ENCODE peak calls at places on chromosomes 16 and 17, in six cellular contexts. Y, Q, B, D, W and T are unnamed samples. For H3K4me1, the result is how much of the 10 kb centered on the place peaks cover.

GRCh38 chr17:64780096-64781012 is 118.2 kb upstream of the SMURF2 start:
- DNase-seq in D (peak), B (no peak), Y (peak), W (no peak), Q (no peak), T (no peak)

GRCh38 chr17:29369831-29370735 is 20.1 kb upstream of the TAOK1 start:
- DNase-seq in D (peak), W (no peak), Y (peak), Q (peak), B (peak), T (peak)

GRCh38 chr16:89737341-89738071 is 16.2 kb downstream of the ZNF276 start:
- DNase-seq in B (no peak), Y (no peak), Q (no peak), D (no peak), W (no peak), T (no peak)

GRCh38 chr16:27425961-27426360 is 24.0 kb downstream of the IL21R start:
- DNase-seq in Q (no peak), Y (no peak), W (peak), B (no peak), D (no peak), T (no peak)

GRCh38 chr17:2776589-2777241 is 19.5 kb upstream of the RAP1GAP2 start:
- DNase-seq in D (no peak), B (no peak), Q (no peak), W (no peak), Y (peak), T (no peak)

GRCh38 chr16:84190731-84191388 is at the start of gene ADAD2:
- DNase-seq in Y (peak), B (peak), W (no peak), D (no peak), Q (no peak), T (no peak)

GRCh38 chr16:22098538-22099255 is 6.4 kb downstream of the VWA3A start:
- DNase-seq in Q (peak), B (peak), W (no peak), Y (peak), D (no peak), T (no peak)

GRCh38 chr17:60086822-60087591 is 8.3 kb upstream of the HEATR6 start:
- DNase-seq in Y (no peak), D (no peak), B (no peak), W (no peak), Q (no peak), T (no peak)

GRCh38 chr17:45847101-45847500 is 2.4 kb downstream of the SPPL2C start:
- DNase-seq in Q (no peak), D (no peak), W (no peak), Y (no peak), B (no peak), T (no peak)

GRCh38 chr17:2264023-2264860 is 39.3 kb downstream of the SMG6 start:
- DNase-seq in D (no peak), B (no peak), Q (no peak), W (no peak), Y (no peak), T (no peak)

GRCh38 chr17:79651266-79651665 is 40.4 kb upstream of the RBFOX3 start:
- DNase-seq in Y (no peak), Q (no peak), W (peak), B (no peak), D (no peak), T (no peak)

GRCh38 chr17:68515238-68515637 is 3.0 kb downstream of the PRKAR1A start:
- DNase-seq in B (no peak), Y (no peak), D (no peak), Q (no peak), W (no peak), T (no peak)

GRCh38 chr17:39813631-39814030 is 50.5 kb downstream of the IKZF3 start:
- DNase-seq in B (no peak), Q (no peak), Y (no peak), W (no peak), D (no peak), T (no peak)

GRCh38 chr16:86664518-86665318 is 86.4 kb downstream of the FOXL1 start:
- DNase-seq in W (no peak), D (peak), B (peak), Y (peak), Q (peak), T (no peak)

GRCh38 chr16:52004343-52004742 is 542.6 kb downstream of the TOX3 start:
- DNase-seq in B (no peak), W (no peak), D (no peak), Q (no peak), Y (no peak), T (no peak)

GRCh38 chr16:57262841-57263584 is 18.0 kb downstream of the ARL2BP start:
- DNase-seq in W (no peak), Y (no peak), Q (no peak), D (peak), B (no peak), T (no peak)

GRCh38 chr17:30475206-30475605 is 2.0 kb upstream of the GOSR1 start:
- DNase-seq in B (no peak), Q (no peak), Y (no peak), W (no peak), D (no peak), T (no peak)

GRCh38 chr17:31394544-31394943 is 3.1 kb downstream of the RAB11FIP4 start:
- DNase-seq in B (peak), Y (no peak), D (peak), Q (no peak), W (no peak), T (peak)

GRCh38 chr17:1220346-1220745 is 40.6 kb upstream of the ABR start:
- DNase-seq in Y (no peak), Q (no peak), W (no peak), B (no peak), D (no peak), T (no peak)

DNA sequence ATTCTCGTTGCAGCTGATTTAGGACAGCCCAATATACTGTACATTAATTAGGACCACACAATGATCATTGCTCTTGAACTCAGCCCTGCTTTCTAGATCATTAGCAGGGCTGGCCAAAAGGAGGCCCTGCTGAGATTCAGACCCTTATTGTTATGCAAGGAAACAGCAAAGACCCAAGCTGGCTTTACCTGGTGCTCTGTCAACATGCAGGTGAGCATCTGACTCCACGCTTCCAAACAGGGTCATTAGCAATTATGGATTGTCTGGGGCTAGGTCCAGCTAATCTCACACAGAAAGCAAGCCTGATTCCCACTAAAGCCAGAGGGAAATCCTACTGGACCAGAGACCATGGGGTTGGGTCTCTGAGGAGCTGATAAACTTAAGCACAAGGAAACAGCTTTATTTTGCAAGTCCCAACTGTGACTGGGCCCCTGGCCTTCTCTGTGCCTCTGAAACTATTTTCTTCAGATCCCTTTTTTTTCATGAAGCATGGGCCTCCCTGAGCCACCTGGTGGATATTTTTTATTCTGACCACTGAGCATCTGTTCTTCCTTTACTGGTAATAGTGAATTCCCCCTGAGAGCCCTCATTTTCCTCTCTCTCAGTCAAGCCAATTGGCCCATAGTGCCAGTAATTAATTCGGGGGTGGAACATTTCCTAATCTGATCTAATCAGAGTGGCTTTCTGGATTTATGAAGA is 236.1 kb downstream of the GRIN2A start:
- DNase-seq in Q (no peak), Y (no peak), D (no peak), B (no peak), W (no peak), T (no peak)
- TF ChIP-seq CTCF in Q (peak), Y (no peak), D (no peak), B (no peak), W (no peak), T (no peak)

GRCh38 chr17:58381124-58381838 is 29.3 kb upstream of the SUPT4H1 start:
- DNase-seq in W (no peak), B (no peak), Y (peak), D (peak), Q (no peak), T (no peak)
- TF ChIP-seq EP300 in W (no peak), B (no peak), Y (peak), D (no peak), Q (no peak), T (no peak)

DNA sequence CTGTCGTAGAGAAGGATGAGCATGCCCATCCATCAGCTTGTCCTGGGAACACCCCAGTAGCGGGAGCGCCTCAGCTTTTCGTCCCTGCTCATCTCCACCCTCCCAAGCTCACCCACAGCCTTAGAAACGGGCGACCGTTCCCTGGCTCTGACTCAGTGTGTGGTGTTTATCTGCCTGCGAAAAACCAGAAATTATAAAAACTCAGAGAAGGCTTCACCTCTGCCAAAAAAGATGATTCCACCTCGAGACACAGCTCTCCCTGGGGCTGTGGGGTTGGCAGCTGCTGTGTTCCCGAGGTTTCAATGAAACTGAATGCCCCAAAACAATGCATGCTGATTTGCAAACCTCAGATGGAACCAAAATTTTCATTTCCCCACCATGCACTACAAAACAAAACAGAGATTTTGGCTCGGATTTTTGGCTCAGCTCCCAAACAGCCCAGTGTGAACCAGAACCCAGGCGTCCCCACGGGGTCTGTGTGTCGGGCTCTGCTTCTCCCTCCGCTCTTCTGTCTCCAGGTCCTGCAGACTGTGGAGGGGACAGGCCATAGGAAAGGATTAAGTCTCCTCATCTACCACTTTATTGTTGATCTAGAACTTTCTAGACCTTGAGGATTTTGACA is 62.4 kb upstream of the MED9 start:
- DNase-seq in Y (no peak), B (no peak), D (no peak), Q (no peak), W (no peak), T (peak)
- H3K4me1 ChIP-seq in Y (under half), B (under half), D (under half), Q (under half), W (under half), T (under half)

GRCh38 chr16:1959269-1960039 is at the start of gene NDUFB10:
- DNase-seq in Y (peak), B (peak), Q (peak), D (peak), W (peak), T (peak)
- TF ChIP-seq CTCF in Y (peak), B (peak), Q (peak), D (no peak), W (peak), T (peak)

GRCh38 chr17:61164517-61164916 is 235.1 kb upstream of the TBX2 start:
- DNase-seq in B (no peak), Y (no peak), Q (no peak), W (no peak), D (no peak), T (no peak)

GRCh38 chr17:61159415-61159814 is 240.2 kb upstream of the TBX2 start:
- DNase-seq in Y (no peak), W (no peak), Q (no peak), B (no peak), D (no peak), T (no peak)

GRCh38 chr17:61158372-61158771 is 241.3 kb upstream of the TBX2 start:
- DNase-seq in W (no peak), D (no peak), Y (no peak), B (no peak), Q (no peak), T (no peak)

GRCh38 chr17:61160789-61161440 is 238.7 kb upstream of the TBX2 start:
- DNase-seq in D (no peak), Q (no peak), B (no peak), W (no peak), Y (no peak), T (no peak)

GRCh38 chr17:61161615-61162134 is 238.0 kb upstream of the TBX2 start:
- DNase-seq in D (no peak), Q (no peak), B (no peak), W (no peak), Y (no peak), T (no peak)
- TF ChIP-seq EP300 in D (no peak), Q (no peak), B (no peak), W (no peak), Y (no peak), T (no peak)

DNA sequence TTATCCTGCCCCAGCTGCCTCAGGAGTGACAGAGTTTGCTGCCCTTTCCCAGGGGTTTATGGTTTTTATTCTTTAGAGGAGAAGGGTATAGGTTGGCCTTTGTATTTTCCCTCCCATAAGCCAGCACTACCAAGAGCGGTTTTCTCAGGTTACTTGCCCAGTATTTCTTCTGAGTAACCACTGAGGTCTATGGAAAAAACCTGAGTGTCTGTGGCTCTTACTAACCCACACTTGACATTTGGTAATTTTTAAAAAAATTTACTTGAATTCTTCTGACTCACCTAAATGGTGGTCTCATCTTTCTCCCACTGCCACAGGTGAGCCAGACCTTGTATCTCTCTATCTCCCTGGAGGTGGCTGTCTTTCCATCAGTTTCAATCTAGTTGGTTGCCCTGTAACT is 6.0 kb downstream of the SLC7A6 start:
- DNase-seq in W (no peak), B (no peak), D (no peak), Q (no peak), Y (no peak), T (no peak)
- H3K4me1 ChIP-seq in W (half or more), B (under half), D (under half), Q (under half), Y (under half), T (under half)